ENCODE peak calls at places on chromosomes 3 and 15, in four cellular contexts. U, W, O and Y are unnamed samples.

GRCh38 chr15:74390552-74391288 is 23.3 kb upstream of the CYP11A1 start:
- DNase-seq in W (no peak), O (no peak), U (no peak), Y (no peak)

GRCh38 chr3:193812791-193813505 is 219.9 kb downstream of the OPA1 start:
- DNase-seq in U (no peak), W (no peak), O (no peak), Y (no peak)

GRCh38 chr3:126208618-126209256 is 28.4 kb upstream of the ALDH1L1 start:
- DNase-seq in U (peak; percentile 75), W (peak; percentile 85), O (peak; percentile 97), Y (peak; percentile 91)

GRCh38 chr3:134579266-134579665 is 71.6 kb downstream of the KY start:
- DNase-seq in W (no peak), U (no peak), O (no peak), Y (no peak)

GRCh38 chr15:33218071-33218491 is 23.6 kb upstream of the FMN1 start:
- DNase-seq in W (no peak), U (no peak), O (no peak), Y (no peak)

GRCh38 chr15:65212097-65212496 is 824 bp upstream of the CILP start:
- DNase-seq in O (no peak), U (no peak), W (no peak), Y (no peak)

GRCh38 chr3:124315215-124316033 is 323.5 kb upstream of the ROPN1 start:
- DNase-seq in O (peak; percentile 76), W (no peak), U (no peak), Y (no peak)

GRCh38 chr3:56835626-56836025 is 33.9 kb upstream of the ARHGEF3 start:
- DNase-seq in W (no peak), U (no peak), O (no peak), Y (no peak)

GRCh38 chr3:148880681-148881080 is 15.6 kb downstream of the CPA3 start:
- DNase-seq in W (no peak), O (no peak), U (no peak), Y (no peak)

GRCh38 chr3:14517601-14518431 is 22.3 kb downstream of the GRIP2 start:
- DNase-seq in O (peak; percentile 55), U (no peak), W (no peak), Y (no peak)

GRCh38 chr3:22836131-22836530 is 367.0 kb upstream of the UBE2E2 start:
- DNase-seq in W (no peak), U (no peak), O (no peak), Y (no peak)

GRCh38 chr3:52215351-52215750 is 10.1 kb downstream of the TLR9 start:
- DNase-seq in O (no peak), U (no peak), W (no peak), Y (no peak)

GRCh38 chr3:66488492-66488891 is 12.3 kb downstream of the LRIG1 start:
- DNase-seq in U (no peak), O (no peak), W (no peak), Y (no peak)
- H3K27ac ChIP-seq in U (no peak overlapping the region), O (peak overlapping the region; percentile 99), W (peak overlapping the region; percentile 99), Y (no peak overlapping the region)

GRCh38 chr15:50971115-50971514 is 62.6 kb downstream of the AP4E1 start:
- DNase-seq in W (no peak), U (no peak), O (no peak), Y (no peak)

GRCh38 chr15:50971542-50971941 is 63.1 kb downstream of the AP4E1 start:
- DNase-seq in O (no peak), W (no peak), U (no peak), Y (no peak)

GRCh38 chr15:50970524-50970923 is 62.0 kb downstream of the AP4E1 start:
- DNase-seq in U (no peak), O (no peak), W (no peak), Y (no peak)

GRCh38 chr15:50964075-50964474 is 55.6 kb downstream of the AP4E1 start:
- DNase-seq in O (no peak), U (no peak), W (no peak), Y (no peak)

DNA sequence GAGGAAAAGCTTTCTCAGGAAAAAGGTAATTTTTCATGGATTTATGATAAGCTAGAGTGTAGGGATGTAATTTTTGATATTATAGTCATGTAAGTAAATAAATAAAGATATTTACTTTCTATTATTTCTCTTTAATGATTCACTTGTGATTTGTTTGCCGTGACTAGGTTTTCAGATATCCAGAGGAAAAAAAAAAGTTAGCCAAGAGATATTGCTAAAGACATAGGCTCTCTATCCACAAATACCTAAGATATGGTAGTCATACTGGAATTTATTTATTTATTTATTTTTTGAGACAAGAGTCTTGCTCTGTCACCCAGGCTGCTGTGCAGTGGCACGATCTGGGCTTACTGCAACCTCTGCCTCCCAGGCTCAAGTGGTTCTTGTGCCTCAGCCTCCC is 59.9 kb downstream of the AP4E1 start:
- DNase-seq in U (no peak), W (no peak), O (no peak), Y (no peak)
- H3K9me3 ChIP-seq in U (no peaks in the 10 kb centered on the region), W (peaks cover 35% of the 10 kb centered on the region), O (peaks cover 21% of the 10 kb centered on the region), Y (peaks cover 12% of the 10 kb centered on the region)

DNA sequence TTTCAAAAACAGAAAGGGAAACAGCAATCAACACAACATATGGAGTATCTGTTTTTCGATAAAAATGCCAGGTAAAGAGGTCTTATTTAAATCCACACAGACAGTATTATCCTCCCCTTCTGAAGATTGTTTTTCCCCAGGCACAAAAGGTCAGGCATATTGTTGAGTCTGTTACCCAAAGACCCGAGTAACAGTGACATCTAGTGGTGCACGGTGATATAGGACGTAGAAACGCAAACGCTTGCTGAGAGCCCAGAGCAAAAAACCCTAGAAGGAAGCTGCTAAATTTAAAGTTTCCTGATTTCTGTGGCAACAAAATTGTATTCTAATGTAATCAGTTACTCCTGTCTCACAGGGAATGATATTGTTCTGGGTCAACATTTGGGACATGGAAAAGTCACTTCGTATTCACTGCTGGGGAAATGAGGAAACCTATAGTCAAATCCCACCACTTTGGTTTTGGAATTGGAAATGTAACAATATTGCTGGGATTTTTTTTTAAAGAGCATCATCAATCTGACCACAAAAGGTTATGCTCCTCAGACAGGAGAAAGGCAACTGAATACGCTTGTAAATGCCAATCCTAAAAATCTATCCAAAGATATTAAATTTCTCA is 312.7 kb upstream of the CCDC54 start:
- DNase-seq in U (peak; percentile 71), O (peak; percentile 70), W (peak; percentile 51), Y (peak; percentile 65)
- H3K4me1 ChIP-seq in U (peaks cover 4% of the 10 kb centered on the region), O (peaks cover 4% of the 10 kb centered on the region), W (no peaks in the 10 kb centered on the region), Y (peaks cover 29% of the 10 kb centered on the region)

DNA sequence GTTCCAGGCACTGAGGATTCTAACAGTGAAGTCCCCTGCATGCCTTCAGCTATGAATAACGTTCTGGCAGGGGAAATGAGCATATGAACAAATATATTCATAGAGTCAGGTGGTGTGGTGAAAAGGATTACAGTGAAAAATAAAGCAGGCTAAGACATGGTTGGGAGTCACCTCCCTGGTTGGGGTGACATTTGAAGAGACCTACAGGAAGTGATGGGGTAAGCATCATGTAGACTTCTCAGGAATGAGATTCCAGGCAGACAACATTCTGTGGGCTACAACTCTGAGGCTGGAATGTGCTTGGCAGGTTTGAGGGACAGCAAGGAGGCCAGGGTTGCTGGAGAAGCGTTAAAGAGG is 15.0 kb downstream of the FRMD4B start:
- DNase-seq in O (no peak), W (no peak), U (no peak), Y (no peak)
- H3K27ac ChIP-seq in O (peak overlapping the region; percentile 32), W (peak overlapping the region; percentile 52), U (no peak overlapping the region), Y (no peak overlapping the region)

GRCh38 chr3:85781806-85782205 is 823.0 kb downstream of the CADM2 start:
- DNase-seq in U (no peak), W (no peak), O (no peak), Y (no peak)

GRCh38 chr3:85780806-85781205 is 822.0 kb downstream of the CADM2 start:
- DNase-seq in U (no peak), O (no peak), W (no peak), Y (no peak)

GRCh38 chr3:85785766-85786165 is 827.0 kb downstream of the CADM2 start:
- DNase-seq in O (no peak), W (no peak), U (no peak), Y (no peak)

DNA sequence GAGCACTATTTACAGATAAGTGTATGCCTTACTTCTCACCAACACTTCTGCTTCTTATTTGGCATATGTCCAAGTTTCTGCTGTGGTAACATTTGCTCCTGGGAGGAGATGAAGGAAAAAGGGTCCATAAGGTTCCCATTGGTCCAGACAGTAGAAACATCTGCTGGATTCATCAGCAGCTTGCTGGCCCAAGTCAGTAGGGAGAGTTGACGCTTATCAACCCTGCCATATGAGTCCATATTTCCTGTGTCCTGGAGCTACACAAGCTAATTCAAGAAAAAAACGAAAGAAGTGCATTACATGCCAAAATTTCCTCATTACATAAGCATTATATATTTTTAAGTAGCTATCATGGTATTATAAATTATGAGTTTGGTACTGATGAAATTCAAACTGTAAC is 824.5 kb downstream of the CADM2 start:
- DNase-seq in W (no peak), U (no peak), O (no peak), Y (no peak)
- H3K9me3 ChIP-seq in W (no peaks in the 10 kb centered on the region), U (no peaks in the 10 kb centered on the region), O (no peaks in the 10 kb centered on the region), Y (no peaks in the 10 kb centered on the region)